ENCODE peak calls at places on chromosomes 2 and 18, in eight cellular contexts. F, D, H, X, B, A, O and Z are unnamed samples.

GRCh38 chr2:62370304-62371250 is 135.4 kb downstream of the TMEM17 start:
- DNase-seq in H (no peak), D (no peak), F (no peak), O (no peak), B (no peak), A (no peak), X (no peak), Z (no peak)

GRCh38 chr18:63073481-63073880 is 246.1 kb downstream of the BCL2 start:
- DNase-seq in X (no peak), O (no peak), D (no peak), F (no peak), B (no peak), A (no peak), H (no peak), Z (no peak)

GRCh38 chr2:74008761-74009395 is 24.2 kb downstream of the TET3 start:
- DNase-seq in B (no peak), O (no peak), A (no peak), D (no peak), F (no peak), X (no peak), H (no peak), Z (no peak)

GRCh38 chr2:140624188-140624587 is 1506.6 kb downstream of the LRP1B start:
- DNase-seq in F (no peak), X (no peak), D (no peak), H (no peak), A (no peak), B (no peak), O (no peak), Z (no peak)

GRCh38 chr2:100799701-100800100 is 20.2 kb upstream of the NPAS2 start:
- DNase-seq in X (no peak), H (no peak), O (no peak), F (no peak), B (no peak), D (no peak), A (no peak), Z (no peak)

GRCh38 chr2:42975358-42975717 is 183.0 kb upstream of the HAAO start:
- DNase-seq in A (no peak), B (no peak), O (no peak), D (no peak), H (no peak), F (no peak), X (no peak), Z (no peak)

GRCh38 chr2:236696866-236697265 is 127.2 kb downstream of the ACKR3 start:
- DNase-seq in O (no peak), X (no peak), B (no peak), D (no peak), H (no peak), A (no peak), F (no peak), Z (no peak)

GRCh38 chr2:46134531-46135229 is 162.5 kb upstream of the EPAS1 start:
- DNase-seq in A (peak; percentile 71), F (peak; percentile 54), B (peak; percentile 71), X (peak; percentile 53), D (no peak), O (peak; percentile 76), H (peak; percentile 62), Z (no peak)

GRCh38 chr2:104033399-104033798 is 820.5 kb upstream of the POU3F3 start:
- DNase-seq in F (no peak), H (no peak), X (no peak), D (no peak), O (peak; percentile 22), A (no peak), B (no peak), Z (no peak)
- TF ChIP-seq CTCF in F (no peak), H (peak; percentile 39), X (no peak), D (no peak), O (no peak), A (peak; percentile 27), B (peak; percentile 22), Z (no peak)

GRCh38 chr2:172481507-172482262 is 54.3 kb downstream of the ITGA6 start:
- DNase-seq in B (no peak), F (no peak), D (no peak), O (no peak), X (no peak), A (no peak), H (no peak), Z (no peak)
- TF ChIP-seq CTCF in B (no peak), F (no peak), D (no peak), O (no peak), X (no peak), A (no peak), H (no peak), Z (no peak)

GRCh38 chr18:3652380-3653262 is 202.6 kb downstream of the TGIF1 start:
- DNase-seq in D (no peak), O (peak; percentile 99), F (no peak), H (peak; percentile 28), A (peak; percentile 97), B (peak; percentile 44), X (peak; percentile 81), Z (peak; percentile 58)
- TF ChIP-seq CTCF in D (no peak), O (peak; percentile 5), F (no peak), H (no peak), A (peak; percentile 28), B (no peak), X (no peak), Z (no peak)

GRCh38 chr2:212939777-212940531 is 211.5 kb downstream of the IKZF2 start:
- DNase-seq in O (no peak), H (no peak), F (no peak), X (no peak), D (peak; percentile 28), A (no peak), B (no peak), Z (no peak)

GRCh38 chr2:212940816-212941215 is 210.6 kb downstream of the IKZF2 start:
- DNase-seq in X (peak; percentile 32), O (peak; percentile 69), A (peak; percentile 50), B (peak; percentile 16), D (peak; percentile 62), H (peak; percentile 15), F (no peak), Z (no peak)

GRCh38 chr2:212938144-212938793 is 213.1 kb downstream of the IKZF2 start:
- DNase-seq in A (no peak), D (no peak), H (no peak), B (no peak), X (no peak), F (no peak), O (no peak), Z (no peak)

GRCh38 chr2:212943351-212943750 is 208.1 kb downstream of the IKZF2 start:
- DNase-seq in B (no peak), O (no peak), X (no peak), D (no peak), H (no peak), A (no peak), F (no peak), Z (no peak)

DNA sequence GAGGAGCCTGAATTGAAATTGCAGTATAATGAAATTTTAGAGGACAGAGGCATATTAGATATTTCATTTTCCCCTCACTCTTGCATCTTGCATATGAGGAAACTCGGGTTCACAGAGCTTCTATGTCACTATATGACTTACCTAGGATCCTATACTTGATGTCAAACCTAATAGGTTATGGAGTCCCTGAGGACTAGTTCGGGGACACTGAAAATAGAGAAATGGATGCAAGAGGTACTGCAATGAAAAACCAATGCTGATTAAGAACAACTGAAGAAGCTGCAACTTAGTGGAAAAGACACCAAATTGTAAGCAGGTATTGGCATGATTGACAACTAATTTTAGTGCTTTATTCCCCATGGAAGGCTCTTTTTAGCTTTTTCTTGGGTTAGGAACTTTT is 210.1 kb downstream of the IKZF2 start:
- DNase-seq in A (no peak), X (no peak), H (no peak), D (no peak), F (no peak), O (no peak), B (no peak), Z (no peak)
- TF ChIP-seq CTCF in A (no peak), X (no peak), H (no peak), D (no peak), F (no peak), O (no peak), B (no peak), Z (no peak)

GRCh38 chr18:25805939-25806338 is 284.5 kb downstream of the SS18 start:
- DNase-seq in H (no peak), F (no peak), X (no peak), A (peak; percentile 66), D (no peak), B (no peak), O (no peak), Z (no peak)
- TF ChIP-seq CTCF in H (no peak), F (no peak), X (no peak), A (peak; percentile 39), D (no peak), B (no peak), O (no peak), Z (no peak)